ENCODE peak calls at places on chromosomes 11 and 22, in six cellular contexts. F is endothelial cell; A is activated CD8-positive, alpha-beta memory T cell treated with anti-CD3 and anti-CD28 coated beads for 48 hours; N is GM23338; P is left cardiac atrium; R is CD4-positive, alpha-beta memory T cell. E is an unnamed sample.

GRCh38 chr11:70483077-70483861 is 84.9 kb downstream of the CTTN start:
- DNase-seq in F (peak; percentile 54), A (no peak), N (peak; percentile 43), P (no peak), R (no peak), E (peak; percentile 58)

GRCh38 chr11:121523581-121524232 is 70.9 kb upstream of the SORL1-AS1 start:
- DNase-seq in F (no peak), A (no peak), N (no peak), P (no peak), R (no peak), E (no peak)

GRCh38 chr11:76592961-76593360 is 77.6 kb downstream of the LRRC32 start:
- DNase-seq in F (no peak), A (no peak), N (no peak), P (no peak), R (no peak), E (no peak)

GRCh38 chr22:22881116-22882032 is 6.2 kb upstream of the IGLL5 start:
- DNase-seq in F (no peak), A (no peak), N (no peak), P (no peak), R (no peak), E (no peak)

GRCh38 chr11:134510641-134511040 is 98.6 kb upstream of the B3GAT1 start:
- DNase-seq in F (no peak), A (no peak), N (no peak), P (no peak), R (no peak), E (no peak)

GRCh38 chr11:96384156-96384555 is 5.6 kb downstream of the CCDC82 start:
- DNase-seq in F (no peak), A (no peak), N (no peak), P (no peak), R (no peak), E (no peak)

GRCh38 chr11:78365381-78365792 is 52.2 kb downstream of the GAB2 start:
- DNase-seq in F (no peak), A (no peak), N (peak; percentile 97), P (no peak), R (no peak), E (no peak)

GRCh38 chr11:117186431-117186761 is 7.9 kb downstream of the SIDT2 start:
- DNase-seq in F (no peak), A (no peak), N (no peak), P (no peak), R (no peak), E (no peak)

GRCh38 chr22:23562186-23562585 is 17.9 kb downstream of the IGLL1 start:
- DNase-seq in F (no peak), A (no peak), N (no peak), P (no peak), R (no peak), E (no peak)

GRCh38 chr22:30416403-30416802 is 9.2 kb upstream of the MTFP1 start:
- DNase-seq in F (no peak), A (no peak), N (no peak), P (no peak), R (no peak), E (no peak)

GRCh38 chr11:117096140-117096972 is 1.9 kb downstream of the SIK3 start:
- DNase-seq in F (no peak), A (no peak), N (peak; percentile 57), P (no peak), R (peak; percentile 77), E (peak; percentile 70)

GRCh38 chr22:37545703-37546435 is 14.4 kb upstream of the CDC42EP1 start:
- DNase-seq in F (peak; percentile 90), A (no peak), N (peak; percentile 98), P (peak; percentile 96), R (no peak), E (no peak)

GRCh38 chr11:126138636-126139540 is 72.6 kb downstream of the RPUSD4 start:
- DNase-seq in F (no peak), A (no peak), N (no peak), P (no peak), R (no peak), E (no peak)

E was measured in dorsolateral prefrontal cortex.